ENCODE peak calls at places on chromosome 7, in ten cellular contexts. Y, P, W, Z, C, B, E, M, S and R are unnamed samples.

GRCh38 chr7:30091431-30092386 is 43.1 kb upstream of the MTURN start:
- DNase-seq in Y (no peak), P (no peak), W (no peak), Z (no peak), C (peak; percentile 59), B (no peak), E (no peak), M (no peak), S (no peak), R (no peak)

GRCh38 chr7:69599879-69600764 is 1.8 kb downstream of the AUTS2 start:
- DNase-seq in Y (no peak), P (no peak), W (no peak), Z (no peak), C (no peak), B (no peak), E (no peak), M (no peak), S (no peak), R (no peak)

GRCh38 chr7:120993575-120994191 is 5.2 kb downstream of the CPED1 start:
- DNase-seq in Y (no peak), P (no peak), W (no peak), Z (no peak), C (no peak), B (no peak), E (no peak), M (no peak), S (no peak), R (no peak)

GRCh38 chr7:155066417-155066950 is 3.6 kb upstream of the HTR5A start:
- DNase-seq in Y (no peak), P (no peak), W (peak; percentile 44), Z (peak; percentile 24), C (peak; percentile 50), B (no peak), E (no peak), M (no peak), S (no peak), R (no peak)

GRCh38 chr7:107370816-107371215 is 99.0 kb upstream of the GPR22 start:
- DNase-seq in Y (no peak), P (no peak), W (no peak), Z (no peak), C (no peak), B (no peak), E (no peak), M (no peak), S (no peak), R (no peak)

GRCh38 chr7:70353948-70354335 is 755.7 kb downstream of the AUTS2 start:
- DNase-seq in Y (no peak), P (no peak), W (no peak), Z (no peak), C (no peak), B (no peak), E (no peak), M (no peak), S (no peak), R (no peak)

GRCh38 chr7:44313016-44313415 is 12.4 kb downstream of the CAMK2B start:
- DNase-seq in Y (no peak), P (no peak), W (no peak), Z (no peak), C (no peak), B (no peak), E (no peak), M (no peak), S (no peak), R (no peak)

GRCh38 chr7:29209745-29210144 is 15.2 kb downstream of the CHN2 start:
- DNase-seq in Y (no peak), P (no peak), W (no peak), Z (no peak), C (no peak), B (no peak), E (no peak), M (no peak), S (no peak), R (no peak)

GRCh38 chr7:42077276-42078135 is 159.5 kb downstream of the GLI3 start:
- DNase-seq in Y (no peak), P (no peak), W (no peak), Z (no peak), C (no peak), B (no peak), E (no peak), M (no peak), S (no peak), R (no peak)

GRCh38 chr7:90053094-90053493 is 101.2 kb upstream of the STEAP1 start:
- DNase-seq in Y (no peak), P (no peak), W (no peak), Z (no peak), C (no peak), B (no peak), E (no peak), M (no peak), S (no peak), R (no peak)

GRCh38 chr7:54546081-54546985 is 4.2 kb downstream of the VSTM2A start:
- DNase-seq in Y (peak; percentile 2), P (no peak), W (peak; percentile 85), Z (peak; percentile 36), C (no peak), B (peak; percentile 16), E (no peak), M (no peak), S (no peak), R (no peak)

GRCh38 chr7:74627699-74628411 is 29.7 kb upstream of the GTF2I start:
- DNase-seq in Y (no peak), P (no peak), W (no peak), Z (peak; percentile 5), C (peak; percentile 25), B (peak; percentile 72), E (no peak), M (no peak), S (no peak), R (no peak)

GRCh38 chr7:164882-165660 is 27.3 kb upstream of the FAM20C start:
- DNase-seq in Y (no peak), P (no peak), W (no peak), Z (no peak), C (no peak), B (no peak), E (no peak), M (no peak), S (no peak), R (no peak)

GRCh38 chr7:18495412-18496335 is at the start of gene HDAC9:
- DNase-seq in Y (no peak), P (peak; percentile 86), W (peak; percentile 88), Z (peak; percentile 79), C (no peak), B (peak; percentile 37), E (peak; percentile 89), M (no peak), S (no peak), R (no peak)

GRCh38 chr7:97005764-97006145 is 402 bp downstream of the DLX6 start:
- DNase-seq in Y (no peak), P (no peak), W (no peak), Z (no peak), C (no peak), B (no peak), E (no peak), M (no peak), S (no peak), R (no peak)